ENCODE peak calls at places on chromosomes 4 and X, in ten cellular contexts. E, U, Z, N, C, H, X, D, L and F are unnamed samples.

GRCh38 chrX:114134465-114134864 is 449.4 kb upstream of the HTR2C start:
- DNase-seq in E (no peak), N (no peak), Z (no peak), U (no peak), D (no peak), L (no peak), X (no peak), H (no peak), C (no peak), F (peak; percentile 59)

GRCh38 chrX:13449441-13449840 is 120.0 kb upstream of the EGFL6 start:
- DNase-seq in L (no peak), U (no peak), E (no peak), Z (no peak), H (no peak), D (no peak), X (no peak), N (no peak), C (no peak), F (no peak)

GRCh38 chr4:46445689-46446339 is 55.9 kb upstream of the GABRA2 start:
- DNase-seq in Z (peak; percentile 7), X (no peak), D (no peak), N (no peak), E (no peak), L (no peak), U (no peak), H (no peak), C (no peak), F (peak; percentile 7)

GRCh38 chr4:88938138-88938537 is 118.8 kb downstream of the FAM13A start:
- DNase-seq in N (no peak), X (peak; percentile 21), E (no peak), L (peak; percentile 89), Z (peak; percentile 80), U (no peak), C (no peak), D (no peak), H (peak; percentile 84), F (peak; percentile 96)

GRCh38 chr4:73891739-73892405 is 22.7 kb downstream of the CXCL1 start:
- DNase-seq in E (no peak), L (peak; percentile 86), U (no peak), N (no peak), D (no peak), X (no peak), C (no peak), H (peak; percentile 85), Z (no peak), F (no peak)

GRCh38 chrX:74061879-74062278 is 242.1 kb upstream of the ZCCHC13 start:
- DNase-seq in X (no peak), Z (no peak), N (no peak), E (no peak), U (no peak), D (no peak), L (no peak), H (no peak), C (no peak), F (peak; percentile 24)

GRCh38 chrX:45191383-45191782 is 9.3 kb downstream of the DIPK2B start:
- DNase-seq in X (no peak), E (no peak), C (no peak), D (no peak), U (no peak), N (no peak), L (no peak), Z (no peak), H (no peak), F (no peak)

GRCh38 chrX:82816001-82816400 is 692.1 kb upstream of the POU3F4 start:
- DNase-seq in U (no peak), L (no peak), N (no peak), Z (peak; percentile 3), E (no peak), C (no peak), D (no peak), H (no peak), X (no peak), F (no peak)

GRCh38 chr4:93870876-93871458 is 42.4 kb downstream of the ATOH1 start:
- DNase-seq in C (no peak), N (no peak), X (no peak), U (no peak), D (no peak), L (no peak), Z (no peak), E (no peak), H (no peak), F (no peak)

GRCh38 chr4:160034501-160034900 is 931.6 kb downstream of the RAPGEF2 start:
- DNase-seq in H (no peak), C (no peak), Z (no peak), L (no peak), N (no peak), U (no peak), X (no peak), E (no peak), D (no peak), F (peak; percentile 27)

GRCh38 chrX:88136328-88136727 is 610.7 kb upstream of the CPXCR1 start:
- DNase-seq in E (no peak), D (no peak), N (no peak), C (no peak), L (no peak), Z (no peak), H (no peak), X (no peak), U (no peak), F (no peak)

GRCh38 chrX:88135735-88136134 is 611.3 kb upstream of the CPXCR1 start:
- DNase-seq in D (no peak), H (no peak), Z (peak; percentile 35), C (no peak), U (no peak), X (peak; percentile 1), N (no peak), L (no peak), E (no peak), F (no peak)
- TF ChIP-seq CTCF in D (peak; percentile 7), H (no peak), Z (peak; percentile 62), C (no peak), U (peak; percentile 17), X (no peak), N (no peak), L (no peak), E (no peak), F (no peak)

GRCh38 chr4:40306203-40306602 is 28.9 kb upstream of the CHRNA9 start:
- DNase-seq in C (no peak), E (no peak), X (no peak), U (no peak), L (no peak), Z (no peak), H (no peak), D (no peak), N (no peak), F (no peak)

GRCh38 chr4:40306991-40307390 is 28.1 kb upstream of the CHRNA9 start:
- DNase-seq in L (no peak), E (no peak), H (no peak), U (no peak), N (no peak), X (no peak), Z (no peak), C (no peak), D (no peak), F (no peak)

GRCh38 chr4:40309250-40309774 is 25.8 kb upstream of the CHRNA9 start:
- DNase-seq in N (peak; percentile 89), H (peak; percentile 56), D (peak; percentile 74), L (peak; percentile 83), C (peak; percentile 90), U (peak; percentile 85), Z (peak; percentile 86), E (no peak), X (peak; percentile 86), F (peak; percentile 83)

GRCh38 chr4:40308528-40309122 is 26.5 kb upstream of the CHRNA9 start:
- DNase-seq in C (no peak), X (no peak), L (no peak), Z (no peak), E (no peak), N (no peak), H (no peak), U (no peak), D (no peak), F (no peak)

DNA sequence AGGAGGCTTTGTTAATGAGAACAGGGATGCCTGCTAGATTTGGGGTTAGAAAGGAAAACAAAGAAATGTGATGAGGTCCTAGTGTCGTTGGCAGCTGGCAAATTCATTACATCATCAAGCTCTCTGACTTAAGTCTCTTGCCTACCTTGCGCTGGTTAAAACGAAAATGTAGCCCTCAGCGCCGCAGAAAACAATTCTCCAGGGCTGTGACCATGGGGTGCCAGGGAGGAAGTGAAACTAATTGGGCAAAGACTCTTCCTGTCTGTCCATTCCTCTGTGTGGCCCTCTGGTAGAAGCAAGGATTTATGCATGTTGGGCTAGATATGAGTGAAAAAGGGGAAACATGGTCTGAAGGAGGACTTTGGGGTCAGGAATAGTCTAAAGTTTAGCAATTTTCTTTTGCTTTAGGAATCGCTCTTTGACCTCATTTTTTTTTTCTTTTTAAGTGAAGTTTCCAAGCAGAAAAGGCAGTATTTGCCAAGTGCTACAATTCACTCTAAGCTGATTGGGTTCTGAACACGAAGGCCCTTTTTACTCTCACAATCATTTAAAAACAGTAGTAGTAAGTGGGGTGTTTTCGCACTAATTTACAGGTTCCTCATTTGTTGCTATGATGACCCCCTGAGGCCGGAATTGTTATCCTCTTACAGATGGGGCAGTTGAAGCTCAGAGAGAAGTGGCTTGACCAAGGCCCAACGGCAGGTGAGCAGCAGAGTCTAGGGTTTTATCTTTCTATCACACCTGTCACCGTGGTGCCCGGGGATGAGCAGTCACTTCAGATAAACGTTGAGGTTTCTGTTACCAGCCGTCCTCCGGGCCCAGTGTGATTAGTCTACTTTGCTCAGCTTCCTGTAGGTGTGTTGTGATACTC is 27.3 kb upstream of the CHRNA9 start:
- DNase-seq in U (no peak), X (no peak), D (peak; percentile 82), N (no peak), Z (no peak), C (no peak), L (no peak), H (no peak), E (no peak), F (no peak)
- H3K4me3 ChIP-seq in U (no peak overlapping the region), X (no peak overlapping the region), D (no peak overlapping the region), N (no peak overlapping the region), Z (no peak overlapping the region), C (no peak overlapping the region), L (no peak overlapping the region), H (no peak overlapping the region), E (no peak overlapping the region), F (no peak overlapping the region)

GRCh38 chr4:38759077-38759789 is 23.6 kb downstream of the TLR10 start:
- DNase-seq in Z (peak; percentile 57), H (peak; percentile 30), L (peak; percentile 69), C (peak; percentile 61), U (no peak), N (peak; percentile 64), X (peak; percentile 64), D (peak; percentile 48), E (no peak), F (peak; percentile 50)
- TF ChIP-seq CTCF in Z (peak; percentile 73), H (peak; percentile 71), L (peak; percentile 56), C (peak; percentile 70), U (peak; percentile 68), N (peak; percentile 73), X (peak; percentile 64), D (peak; percentile 84), E (peak; percentile 73), F (peak; percentile 65)

DNA sequence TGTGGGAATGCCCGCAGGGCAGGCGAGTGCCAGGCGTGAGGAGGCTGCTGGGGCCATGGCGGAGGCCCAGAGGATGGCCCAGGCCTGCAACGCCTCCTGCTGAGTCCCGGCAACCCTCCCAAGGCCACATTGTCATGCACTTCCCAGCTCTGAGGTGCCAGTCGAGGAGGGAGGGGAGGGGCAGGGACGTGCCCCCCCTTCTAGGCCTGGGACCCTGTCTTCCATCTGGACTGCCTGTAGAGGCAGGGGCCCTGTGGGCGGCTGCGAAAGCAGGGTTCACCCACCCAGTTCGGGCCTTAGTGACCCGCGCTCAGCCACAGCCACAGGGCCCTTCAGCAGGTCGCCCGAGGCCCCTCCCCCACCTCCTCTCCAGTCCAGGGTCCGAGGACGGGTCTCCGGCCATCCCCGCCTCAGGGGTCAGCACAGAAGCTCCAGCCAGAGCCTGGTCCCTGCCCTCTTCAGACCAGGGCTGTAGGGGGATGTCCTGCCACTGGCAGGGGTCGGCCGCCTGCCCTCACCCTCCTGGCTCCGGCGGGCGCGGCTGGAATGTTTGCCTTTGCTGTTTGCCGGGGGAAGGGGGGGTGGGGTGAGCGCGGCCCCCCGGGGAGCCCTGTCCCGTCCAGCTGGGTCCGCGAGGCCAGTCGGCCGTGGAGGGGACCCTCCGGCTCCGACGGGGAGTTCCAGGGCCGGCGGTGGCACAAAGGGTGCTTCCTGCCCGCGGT is 26.6 kb upstream of the FGFR3 start:
- DNase-seq in E (no peak), N (no peak), L (no peak), X (no peak), Z (no peak), D (no peak), U (no peak), C (no peak), H (no peak), F (no peak)
- H3K4me3 ChIP-seq in E (peak overlapping the region; percentile 25), N (no peak overlapping the region), L (no peak overlapping the region), X (no peak overlapping the region), Z (no peak overlapping the region), D (peak overlapping the region; percentile 18), U (peak overlapping the region; percentile 14), C (peak overlapping the region; percentile 25), H (peak overlapping the region; percentile 44), F (peak overlapping the region; percentile 19)